ENCODE peak calls at places on chromosomes 16 and 17, in eight cellular contexts. V is ascending aorta; M is CD8-positive, alpha-beta T cell; O is heart right ventricle; H is H1; G is left ventricle myocardium inferior; Q is GM23338; W is hepatocyte. B is an unnamed sample.

GRCh38 chr16:2963611-2964415 is at the start of gene KREMEN2:
- DNase-seq in V (no peak), M (no peak), O (no peak), H (peak), G (no peak), Q (peak), W (peak), B (peak)

GRCh38 chr17:49494399-49494798 is 694 bp upstream of the NGFR start:
- DNase-seq in V (no peak), M (no peak), O (no peak), H (no peak), G (no peak), Q (no peak), W (no peak), B (no peak)

GRCh38 chr17:43171761-43172487 is 910 bp downstream of the NBR1 start:
- DNase-seq in V (peak), M (no peak), O (peak), H (no peak), G (no peak), Q (peak), W (peak), B (peak)

GRCh38 chr17:28949185-28950016 is 1.9 kb downstream of the PHF12 start:
- DNase-seq in V (peak), M (peak), O (peak), H (peak), G (peak), Q (peak), W (peak), B (peak)

GRCh38 chr16:64254443-64255367 is 867.2 kb downstream of the CDH11 start:
- DNase-seq in V (no peak), M (no peak), O (no peak), H (no peak), G (no peak), Q (no peak), W (no peak), B (no peak)

GRCh38 chr17:28476076-28476475 is 2.6 kb downstream of the SLC13A2 start:
- DNase-seq in V (no peak), M (no peak), O (no peak), H (no peak), G (no peak), Q (no peak), W (no peak), B (no peak)

GRCh38 chr17:77332034-77332971 is 191.5 kb downstream of the SEC14L1 start:
- DNase-seq in V (peak), M (no peak), O (peak), H (no peak), G (no peak), Q (no peak), W (no peak), B (peak)

GRCh38 chr16:55824473-55824872 is 8.4 kb downstream of the CES1 start:
- DNase-seq in V (no peak), M (no peak), O (no peak), H (no peak), G (no peak), Q (no peak), W (no peak), B (no peak)

GRCh38 chr17:76239538-76240274 is 587 bp downstream of the RNF157 start:
- DNase-seq in V (no peak), M (no peak), O (no peak), H (peak), G (no peak), Q (peak), W (no peak), B (no peak)

GRCh38 chr17:47288531-47289116 is 35.0 kb downstream of the ITGB3 start:
- DNase-seq in V (no peak), M (no peak), O (no peak), H (no peak), G (no peak), Q (no peak), W (no peak), B (no peak)

GRCh38 chr16:29806641-29807425 is 504 bp downstream of the MAZ start:
- DNase-seq in V (no peak), M (no peak), O (peak), H (peak), G (peak), Q (peak), W (peak), B (peak)

GRCh38 chr16:30447512-30448226 is 2.0 kb upstream of the SEPHS2 start:
- DNase-seq in V (no peak), M (no peak), O (no peak), H (no peak), G (no peak), Q (no peak), W (peak), B (no peak)

GRCh38 chr16:53123753-53124152 is 69.0 kb downstream of the CHD9 start:
- DNase-seq in V (no peak), M (no peak), O (no peak), H (no peak), G (no peak), Q (no peak), W (no peak), B (no peak)

GRCh38 chr17:41824086-41824485 is 11.3 kb downstream of the FKBP10 start:
- DNase-seq in V (no peak), M (no peak), O (no peak), H (no peak), G (no peak), Q (no peak), W (no peak), B (peak)

GRCh38 chr16:47198180-47198575 is 54.4 kb upstream of the NETO2 start:
- DNase-seq in V (no peak), M (no peak), O (no peak), H (no peak), G (no peak), Q (no peak), W (no peak), B (no peak)

GRCh38 chr16:13909872-13910303 is 10.1 kb upstream of the ERCC4 start:
- DNase-seq in V (peak), M (no peak), O (peak), H (no peak), G (peak), Q (no peak), W (peak), B (no peak)

GRCh38 chr16:58494981-58495860 is 4.7 kb upstream of the NDRG4 start:
- DNase-seq in V (peak), M (no peak), O (peak), H (peak), G (peak), Q (peak), W (peak), B (peak)

GRCh38 chr16:53805113-53805512 is 101.2 kb downstream of the FTO start:
- DNase-seq in V (no peak), M (no peak), O (no peak), H (no peak), G (no peak), Q (no peak), W (no peak), B (no peak)

GRCh38 chr16:3548445-3548844 is 28.8 kb downstream of the NLRC3 start:
- DNase-seq in V (no peak), M (no peak), O (no peak), H (no peak), G (no peak), Q (no peak), W (no peak), B (no peak)

GRCh38 chr16:15832241-15832640 is 24.6 kb downstream of the MYH11 start:
- DNase-seq in V (no peak), M (no peak), O (no peak), H (no peak), G (no peak), Q (no peak), W (no peak), B (no peak)

GRCh38 chr17:8556074-8556473 is 74.5 kb downstream of the MYH10 start:
- DNase-seq in V (peak), M (no peak), O (no peak), H (no peak), G (no peak), Q (no peak), W (peak), B (no peak)

GRCh38 chr17:13372432-13372831 is 229.3 kb downstream of the HS3ST3A1 start:
- DNase-seq in V (no peak), M (no peak), O (no peak), H (no peak), G (no peak), Q (no peak), W (no peak), B (no peak)

GRCh38 chr17:76405967-76406647 is 21.7 kb downstream of the SPHK1 start:
- DNase-seq in V (no peak), M (no peak), O (peak), H (no peak), G (peak), Q (no peak), W (no peak), B (no peak)

GRCh38 chr16:5078626-5079025 is 7.0 kb downstream of the ALG1 start:
- DNase-seq in V (no peak), M (no peak), O (no peak), H (no peak), G (no peak), Q (no peak), W (no peak), B (no peak)

GRCh38 chr16:19926449-19927390 is 42.1 kb upstream of the GPRC5B start:
- DNase-seq in V (no peak), M (no peak), O (no peak), H (no peak), G (no peak), Q (no peak), W (peak), B (no peak)

GRCh38 chr16:67910162-67910561 is 17.1 kb downstream of the PSKH1 start:
- DNase-seq in V (no peak), M (no peak), O (no peak), H (no peak), G (no peak), Q (no peak), W (peak), B (no peak)

GRCh38 chr16:57386381-57386951 is 14.2 kb downstream of the CX3CL1 start:
- DNase-seq in V (no peak), M (no peak), O (peak), H (no peak), G (no peak), Q (no peak), W (no peak), B (no peak)

GRCh38 chr17:12085076-12085949 is 64.6 kb downstream of the MAP2K4 start:
- DNase-seq in V (no peak), M (no peak), O (no peak), H (no peak), G (no peak), Q (peak), W (no peak), B (peak)

GRCh38 chr17:74373838-74374606 is 6.7 kb downstream of the GPR142 start:
- DNase-seq in V (no peak), M (no peak), O (peak), H (no peak), G (peak), Q (no peak), W (peak), B (peak)

GRCh38 chr17:19262650-19263620 is 25.8 kb downstream of the EPN2 start:
- DNase-seq in V (no peak), M (no peak), O (no peak), H (no peak), G (no peak), Q (no peak), W (peak), B (no peak)

GRCh38 chr17:76772842-76773521 is 35.1 kb downstream of the MFSD11 start:
- DNase-seq in V (no peak), M (no peak), O (no peak), H (no peak), G (no peak), Q (no peak), W (peak), B (peak)

GRCh38 chr16:9844361-9844760 is 337.9 kb downstream of the GRIN2A start:
- DNase-seq in V (no peak), M (no peak), O (no peak), H (no peak), G (no peak), Q (no peak), W (no peak), B (no peak)

GRCh38 chr16:4371481-4372314 is at the start of gene VASN:
- DNase-seq in V (peak), M (peak), O (peak), H (peak), G (peak), Q (peak), W (peak), B (no peak)

GRCh38 chr17:10295728-10296343 is 77.0 kb downstream of the MYH13 start:
- DNase-seq in V (no peak), M (no peak), O (peak), H (peak), G (peak), Q (peak), W (peak), B (peak)

GRCh38 chr16:46717692-46718091 is 28.2 kb downstream of the ORC6 start:
- DNase-seq in V (no peak), M (no peak), O (no peak), H (peak), G (no peak), Q (no peak), W (no peak), B (no peak)

GRCh38 chr16:68297908-68298307 is 12.8 kb downstream of the SLC7A6OS start:
- DNase-seq in V (no peak), M (no peak), O (no peak), H (no peak), G (no peak), Q (no peak), W (peak), B (no peak)

GRCh38 chr17:40647549-40648325 is at the start of gene SMARCE1:
- DNase-seq in V (peak), M (peak), O (peak), H (peak), G (peak), Q (peak), W (peak), B (peak)

GRCh38 chr17:59872351-59872750 is 20.4 kb downstream of the TUBD1 start:
- DNase-seq in V (no peak), M (no peak), O (no peak), H (no peak), G (no peak), Q (no peak), W (no peak), B (no peak)

GRCh38 chr17:59878624-59879023 is 14.1 kb downstream of the TUBD1 start:
- DNase-seq in V (no peak), M (no peak), O (no peak), H (no peak), G (no peak), Q (no peak), W (no peak), B (no peak)

GRCh38 chr17:59877965-59878364 is 14.8 kb downstream of the TUBD1 start:
- DNase-seq in V (no peak), M (no peak), O (no peak), H (no peak), G (no peak), Q (no peak), W (no peak), B (no peak)

GRCh38 chr17:59870482-59870881 is 22.3 kb downstream of the TUBD1 start:
- DNase-seq in V (no peak), M (no peak), O (no peak), H (no peak), G (no peak), Q (no peak), W (no peak), B (no peak)

GRCh38 chr17:59874366-59874765 is 18.4 kb downstream of the TUBD1 start:
- DNase-seq in V (no peak), M (no peak), O (no peak), H (no peak), G (no peak), Q (no peak), W (no peak), B (no peak)
- H3K27ac ChIP-seq in V (no peak), M (no peak), O (no peak), H (no peak), G (no peak), Q (no peak), W (no peak), B (no peak)

DNA sequence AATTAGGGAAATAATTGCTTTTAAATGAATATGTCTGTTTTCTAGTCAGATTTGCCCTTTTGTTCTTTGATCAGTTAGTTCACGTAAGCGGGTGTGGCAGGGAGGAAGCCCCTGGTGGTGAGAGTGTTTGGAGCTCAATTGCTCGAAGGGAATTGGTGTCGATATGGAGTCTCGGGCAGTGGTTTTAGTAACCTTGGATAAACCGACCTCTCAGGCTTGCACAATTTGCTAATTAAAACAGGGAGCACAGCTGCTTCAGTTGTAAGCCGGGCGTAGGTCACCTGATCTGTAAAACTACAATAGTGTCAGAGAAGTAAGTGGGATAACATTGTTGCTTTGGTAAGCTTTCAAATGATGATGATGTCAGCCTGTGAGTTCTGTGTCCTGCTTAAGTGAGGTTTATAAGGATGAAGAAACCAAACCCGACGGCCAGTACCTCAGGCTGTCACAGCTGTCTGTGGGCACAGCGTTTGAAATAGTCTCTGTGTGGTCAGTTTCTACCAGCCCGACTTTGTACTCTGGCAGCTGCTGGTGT is 2.9 kb downstream of the ZNF750 start:
- DNase-seq in V (no peak), M (no peak), O (no peak), H (no peak), G (no peak), Q (peak), W (no peak), B (peak)
- TF ChIP-seq CTCF in V (no peak), M (no peak), O (no peak), H (no peak), G (peak), Q (peak), W (no peak), B (peak)

DNA sequence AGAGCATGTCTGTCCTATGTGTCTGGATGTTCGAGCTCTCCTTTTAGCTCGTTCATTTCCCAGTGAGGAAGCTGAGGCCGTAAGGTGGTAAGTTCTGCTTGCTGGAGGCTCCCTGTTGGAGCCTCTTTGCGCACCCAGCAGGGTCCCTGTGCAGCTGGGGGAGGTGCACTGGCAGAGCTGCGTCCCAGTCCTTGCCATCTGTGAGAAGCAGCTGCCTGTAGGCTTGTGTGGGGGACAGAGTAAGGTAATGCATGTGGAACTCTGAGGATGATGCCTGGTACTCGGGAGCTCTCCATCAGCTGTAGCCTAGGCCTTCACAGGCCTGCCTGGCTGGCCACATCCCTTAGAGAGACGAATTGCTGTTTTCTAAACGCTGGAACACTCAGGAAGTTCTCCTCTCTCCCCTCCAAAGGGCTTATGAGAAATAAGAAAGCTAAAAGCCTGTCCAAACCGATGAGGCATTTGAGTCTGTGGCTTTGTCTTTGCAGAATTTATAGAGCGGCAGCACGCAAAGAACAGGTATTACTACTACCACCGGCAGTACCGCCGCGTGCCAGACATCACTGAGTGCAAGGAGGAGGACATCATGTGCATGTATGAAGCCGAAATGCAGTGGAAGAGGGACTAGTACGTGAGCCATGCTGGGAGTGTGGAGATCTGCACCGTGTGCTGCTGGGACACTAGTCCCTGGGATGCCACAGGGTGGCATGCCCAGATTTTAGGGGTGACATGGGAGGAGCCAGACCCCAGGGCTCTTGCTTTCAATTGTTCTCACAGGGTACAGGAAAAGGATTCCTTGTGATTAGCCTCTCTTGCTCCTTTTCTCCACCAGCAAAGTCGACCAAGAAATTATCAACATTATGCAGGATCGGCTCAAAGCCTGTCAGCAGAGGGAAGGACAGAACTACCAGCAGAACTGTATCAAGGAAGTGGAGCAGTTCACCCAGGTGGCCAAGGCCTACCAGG is 1.6 kb downstream of the NDUFB10 start:
- DNase-seq in V (no peak), M (no peak), O (no peak), H (no peak), G (no peak), Q (no peak), W (no peak), B (peak)
- H3K27ac ChIP-seq in V (no peak), M (no peak), O (peak), H (peak), G (peak), Q (peak), W (no peak), B (peak)

GRCh38 chr16:75262104-75262799 is 10.8 kb upstream of the BCAR1 start:
- DNase-seq in V (peak), M (no peak), O (peak), H (no peak), G (peak), Q (no peak), W (peak), B (no peak)
- TF ChIP-seq CTCF in V (no peak), M (no peak), O (no peak), H (no peak), G (no peak), Q (no peak), W (no peak), B (no peak)

GRCh38 chr17:45301674-45302073 is 15.1 kb downstream of the MAP3K14 start:
- DNase-seq in V (no peak), M (no peak), O (no peak), H (no peak), G (no peak), Q (no peak), W (no peak), B (no peak)
- H3K27ac ChIP-seq in V (peak), M (no peak), O (peak), H (no peak), G (peak), Q (no peak), W (no peak), B (no peak)

B was measured in WERI-Rb-1.